ENCODE peak calls at places on chromosomes 16 and 17, in four cellular contexts. U is HepG2, R is Panc1, N is K562. H is an unnamed sample.
A peak's percentile ranks its signal among the peaks of the same experiment; 100 is the strongest.

GRCh38 chr16:22098538-22099255 is 6.4 kb downstream of the VWA3A start:
- DNase-seq in R (peak; percentile 41), N (peak; percentile 50), U (peak; percentile 89), H (peak; percentile 56)

GRCh38 chr17:77433385-77434135 is 292.8 kb downstream of the SEC14L1 start:
- DNase-seq in R (no peak), N (no peak), U (no peak), H (no peak)

GRCh38 chr16:12896562-12896961 is 4.8 kb upstream of the SHISA9 start:
- DNase-seq in R (peak; percentile 12), N (peak; percentile 29), U (peak; percentile 74), H (peak; percentile 32)

GRCh38 chr17:29107933-29108805 is 65.2 kb downstream of the PIPOX start:
- DNase-seq in U (peak; percentile 25), R (no peak), N (no peak), H (peak; percentile 22)

GRCh38 chr16:72990003-72990521 is 57.9 kb downstream of the ZFHX3 start:
- DNase-seq in U (no peak), R (no peak), N (no peak), H (peak; percentile 31)

GRCh38 chr16:85209526-85210121 is 97.4 kb upstream of the CIBAR2 start:
- DNase-seq in U (peak; percentile 34), R (no peak), N (no peak), H (no peak)

GRCh38 chr17:44558349-44559287 is 1.3 kb downstream of the FZD2 start:
- DNase-seq in N (no peak), R (no peak), U (no peak), H (no peak)

GRCh38 chr16:64996641-64997040 is 125.2 kb downstream of the CDH11 start:
- DNase-seq in R (no peak), N (no peak), U (no peak), H (no peak)

GRCh38 chr17:63961355-63962207 is 11.1 kb downstream of the SCN4A start:
- DNase-seq in U (peak; percentile 68), R (no peak), N (peak; percentile 97), H (peak; percentile 92)

GRCh38 chr16:23105309-23105708 is 43.9 kb downstream of the USP31 start:
- DNase-seq in U (no peak), R (no peak), N (no peak), H (no peak)

GRCh38 chr17:67289174-67289876 is 44.3 kb upstream of the HELZ start:
- DNase-seq in R (no peak), N (no peak), U (no peak), H (no peak)

GRCh38 chr17:51672058-51672457 is 411.7 kb downstream of the UTP18 start:
- DNase-seq in R (no peak), N (no peak), U (no peak), H (no peak)

GRCh38 chr17:45812102-45812501 is 28.0 kb downstream of the CRHR1 start:
- DNase-seq in U (peak; percentile 29), N (peak; percentile 24), R (no peak), H (peak; percentile 37)

GRCh38 chr16:9545500-9546437 is 454.3 kb downstream of the HAPSTR1 start:
- DNase-seq in R (no peak), U (peak; percentile 75), N (no peak), H (no peak)

GRCh38 chr16:22316411-22316811 is 19.2 kb downstream of the POLR3E start:
- DNase-seq in U (no peak), R (no peak), N (no peak), H (no peak)

GRCh38 chr16:11342021-11342855 is 3.0 kb upstream of the RMI2 start:
- DNase-seq in R (no peak), N (no peak), U (no peak), H (no peak)

GRCh38 chr17:14307560-14308024 is 6.7 kb downstream of the HS3ST3B1 start:
- DNase-seq in R (no peak), U (peak; percentile 42), N (no peak), H (no peak)

GRCh38 chr16:89020068-89020924 is 43.3 kb upstream of the CBFA2T3 start:
- DNase-seq in R (no peak), U (no peak), N (peak; percentile 81), H (no peak)

GRCh38 chr17:36461330-36462110 is 25.0 kb upstream of the ZNHIT3 start:
- DNase-seq in R (no peak), U (no peak), N (no peak), H (no peak)

GRCh38 chr17:15882058-15882720 is 62.7 kb upstream of the ADORA2B start:
- DNase-seq in R (no peak), U (peak; percentile 49), N (no peak), H (no peak)

GRCh38 chr17:44912763-44913544 is 2.3 kb downstream of the GFAP start:
- DNase-seq in N (no peak), U (no peak), R (no peak), H (no peak)

GRCh38 chr16:79874391-79874790 is 273.9 kb upstream of the MAF start:
- DNase-seq in U (no peak), R (no peak), N (no peak), H (no peak)

GRCh38 chr17:75093543-75094158 is 5.9 kb downstream of the SLC16A5 start:
- DNase-seq in R (no peak), N (no peak), U (no peak), H (no peak)

GRCh38 chr17:1137465-1137894 is 42.3 kb downstream of the ABR start:
- DNase-seq in U (peak; percentile 39), N (peak; percentile 70), R (peak; percentile 77), H (peak; percentile 92)

GRCh38 chr17:81322271-81323082 is 27.4 kb upstream of the SLC38A10 start:
- DNase-seq in U (peak; percentile 78), N (peak; percentile 99), R (no peak), H (peak; percentile 70)

DNA sequence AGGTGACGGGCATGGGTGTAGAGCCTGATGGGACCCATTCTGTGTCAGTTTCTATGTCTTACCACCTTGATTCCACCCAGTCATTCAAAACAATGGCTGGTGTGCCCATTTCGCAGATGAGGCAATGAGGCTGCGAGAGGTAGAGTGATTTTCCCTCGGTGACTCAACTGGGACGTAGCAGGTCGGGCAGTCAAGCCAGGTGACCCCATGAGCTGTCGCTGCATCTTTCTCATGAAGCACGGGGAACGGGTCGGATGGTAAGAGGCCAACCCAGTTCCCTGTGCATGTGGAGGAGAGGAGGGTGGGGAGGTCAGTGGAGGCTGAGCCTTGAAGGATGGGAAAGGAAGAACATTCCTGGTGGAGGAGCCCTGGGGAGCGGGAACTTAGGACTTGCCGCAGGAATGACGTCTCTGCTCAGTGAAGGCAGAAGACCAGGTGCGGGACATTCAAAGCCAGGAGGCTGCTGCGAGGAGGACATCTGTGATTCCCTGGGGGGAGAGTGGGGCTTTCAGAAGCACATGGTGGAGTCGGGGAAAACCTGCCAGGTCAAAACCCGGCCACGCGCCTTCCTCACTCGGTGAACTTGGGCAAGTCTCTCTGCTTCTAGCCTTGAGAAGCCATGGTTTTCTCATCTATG is 1.1 kb downstream of the IL21R start:
- DNase-seq in N (no peak), U (no peak), R (no peak), H (no peak)
- TF ChIP-seq TCF7L2 in N (no peak), U (no peak), R (no peak), H (no peak)

DNA sequence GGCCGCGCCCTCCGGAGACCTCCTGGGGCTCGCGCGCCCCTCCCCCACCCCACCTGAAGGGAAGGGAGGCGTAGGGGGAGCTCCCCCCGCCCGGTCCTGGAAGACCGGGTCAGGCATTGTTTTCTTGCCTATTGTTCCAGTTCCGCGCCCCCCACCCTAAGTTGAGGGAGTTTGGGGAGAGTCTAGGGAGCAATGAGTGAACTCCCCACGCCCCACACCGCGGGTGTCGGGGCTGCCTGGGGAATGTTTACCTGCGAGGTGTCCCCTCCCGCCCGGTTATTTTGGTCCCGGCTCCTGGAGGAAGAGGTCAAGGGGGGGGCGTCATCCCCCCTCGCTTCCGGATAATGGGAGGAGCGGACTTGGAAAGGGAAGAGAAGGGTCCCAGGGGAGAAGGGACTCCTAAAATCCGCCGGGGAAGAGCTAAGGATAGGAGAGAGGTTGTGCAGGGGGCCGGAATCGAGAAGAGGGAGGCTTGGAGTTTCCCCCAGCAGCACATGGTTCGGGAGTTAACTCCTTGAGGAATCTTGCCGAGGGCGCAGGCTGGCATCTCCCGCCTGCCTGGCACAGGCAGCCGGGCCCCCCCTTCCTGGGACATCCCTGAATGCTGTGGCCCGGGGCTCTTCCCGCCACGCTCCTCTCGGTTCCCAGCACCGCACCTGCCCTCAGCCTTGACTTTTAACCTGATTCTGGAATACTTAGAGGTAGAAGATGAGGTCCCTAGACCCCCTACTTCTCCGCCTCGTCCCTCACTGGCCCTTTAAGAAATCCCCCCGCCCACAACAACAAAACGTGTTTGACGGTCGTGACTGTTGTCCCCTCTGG is 941 bp downstream of the MLLT6 start:
- DNase-seq in N (no peak), U (peak; percentile 63), R (no peak), H (no peak)
- TF ChIP-seq TCF7L2 in N (no peak), U (no peak), R (no peak), H (no peak)

DNA sequence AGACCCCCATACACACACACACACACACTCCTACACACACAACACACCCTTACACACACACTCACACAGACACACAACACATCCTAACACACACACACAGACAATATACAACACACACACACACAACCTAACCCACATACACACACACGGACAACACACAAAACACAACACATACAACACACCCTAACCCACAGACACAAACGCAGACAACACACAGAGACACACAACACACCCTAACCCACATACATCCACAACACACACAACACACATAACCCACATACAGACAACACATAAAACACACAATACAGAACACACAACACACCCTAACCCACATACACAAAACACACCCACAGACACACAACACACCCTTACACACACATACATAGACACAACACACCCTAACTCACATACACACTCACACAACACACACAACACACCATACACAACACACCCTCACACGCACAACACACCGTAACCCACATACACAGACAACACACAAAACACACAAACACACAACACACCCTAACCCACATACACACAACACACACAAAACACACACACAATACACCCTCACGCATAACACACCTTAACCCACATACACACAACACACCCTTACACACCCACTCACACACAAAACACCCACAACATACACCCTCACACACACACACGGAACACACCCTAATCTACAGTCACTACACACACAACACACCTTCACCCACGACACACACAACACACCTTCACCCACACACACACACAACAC is 4.4 kb downstream of the ASGR1 start:
- DNase-seq in R (no peak), U (no peak), N (no peak), H (no peak)
- TF ChIP-seq TCF7L2 in R (no peak), U (no peak), N (no peak), H (no peak)

DNA sequence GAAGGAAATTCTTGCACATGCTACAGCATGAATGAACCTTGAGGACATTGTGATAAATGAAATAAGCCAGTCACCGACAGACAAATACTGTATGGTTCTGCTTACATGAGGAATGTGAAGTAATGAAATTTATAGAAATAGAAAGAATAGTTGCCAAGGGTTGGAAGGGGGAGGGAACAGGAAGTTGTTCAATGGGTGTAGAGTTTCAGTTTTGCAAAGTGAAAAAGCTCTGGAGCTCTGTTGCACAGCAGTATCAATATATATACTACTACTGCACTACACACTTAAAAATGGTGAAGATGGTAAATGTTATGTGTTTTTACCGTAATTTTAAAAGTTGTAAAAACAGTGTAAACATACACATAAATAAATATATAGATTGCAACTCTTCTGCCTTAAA is 43.7 kb downstream of the PKD1L3 start:
- DNase-seq in N (no peak), U (no peak), R (no peak), H (no peak)
- TF ChIP-seq TCF7L2 in N (no peak), U (no peak), R (no peak), H (no peak)

GRCh38 chr17:82663381-82664275 is 15.4 kb upstream of the WDR45B start:
- DNase-seq in U (no peak), R (no peak), N (no peak), H (no peak)
- TF ChIP-seq TCF7L2 in U (no peak), R (no peak), N (no peak), H (no peak)

GRCh38 chr17:42180922-42181850 is at the start of gene KCNH4:
- DNase-seq in U (peak; percentile 39), N (peak; percentile 98), R (no peak), H (peak; percentile 34)
- TF ChIP-seq TCF7L2 in U (no peak), N (no peak), R (no peak), H (no peak)

H was measured in HCT116.